ENCODE peak calls at places on chromosomes 16 and 17, in eight cellular contexts. C, Q, G, F, Y, K, D and V are unnamed samples.

GRCh38 chr16:2473999-2474876 is 689 bp upstream of the TBC1D24 start:
- DNase-seq in Y (peak; percentile 39), D (peak; percentile 72), F (peak; percentile 57), G (no peak), K (peak; percentile 99), C (no peak), Q (peak; percentile 63), V (no peak)

GRCh38 chr16:12584488-12585233 is 219.0 kb downstream of the CPPED1 start:
- DNase-seq in Y (peak; percentile 5), F (peak; percentile 65), C (no peak), K (no peak), G (no peak), Q (no peak), D (no peak), V (no peak)

GRCh38 chr17:63722403-63722802 is 19.2 kb downstream of the STRADA start:
- DNase-seq in K (no peak), D (no peak), Y (no peak), C (no peak), F (no peak), Q (no peak), G (no peak), V (no peak)

GRCh38 chr17:3038941-3039340 is 24.5 kb downstream of the OR1D5 start:
- DNase-seq in C (no peak), Y (no peak), D (no peak), G (no peak), K (no peak), F (no peak), Q (no peak), V (no peak)

GRCh38 chr17:82243648-82244412 is 15.0 kb downstream of the SLC16A3 start:
- DNase-seq in C (no peak), Q (no peak), D (peak; percentile 18), Y (peak; percentile 23), G (no peak), F (no peak), K (peak; percentile 62), V (no peak)

GRCh38 chr16:89944773-89945172 is 3.8 kb upstream of the DEF8 start:
- DNase-seq in C (no peak), Y (no peak), D (no peak), F (no peak), G (no peak), K (peak; percentile 42), Q (no peak), V (no peak)

GRCh38 chr16:84036982-84037425 is 5.6 kb downstream of the SLC38A8 start:
- DNase-seq in K (peak; percentile 35), G (no peak), D (no peak), C (no peak), F (no peak), Q (no peak), Y (no peak), V (no peak)

GRCh38 chr16:88299751-88300462 is 82.9 kb upstream of the ZNF469 start:
- DNase-seq in F (no peak), Q (no peak), K (peak; percentile 76), D (no peak), Y (no peak), C (no peak), G (no peak), V (no peak)

GRCh38 chr16:57297856-57298255 is 13.4 kb upstream of the PLLP start:
- DNase-seq in K (peak; percentile 34), D (peak; percentile 81), C (no peak), F (no peak), G (no peak), Q (no peak), Y (no peak), V (no peak)

GRCh38 chr17:70563301-70563820 is 394.0 kb downstream of the KCNJ2 start:
- DNase-seq in F (no peak), K (no peak), G (no peak), D (no peak), Q (no peak), C (peak; percentile 33), Y (no peak), V (no peak)

GRCh38 chr17:18932360-18933055 is 19.5 kb upstream of the SLC5A10 start:
- DNase-seq in Y (no peak), D (peak; percentile 43), G (no peak), F (no peak), K (no peak), C (no peak), Q (no peak), V (no peak)

GRCh38 chr16:6484121-6484520 is 848.5 kb upstream of the RBFOX1 start:
- DNase-seq in Q (no peak), D (no peak), G (no peak), F (no peak), C (no peak), Y (no peak), K (peak; percentile 50), V (no peak)

GRCh38 chr17:8875957-8876356 is 8.5 kb upstream of the PIK3R6 start:
- DNase-seq in G (no peak), Q (no peak), F (no peak), Y (peak; percentile 7), C (no peak), K (peak; percentile 93), D (no peak), V (no peak)

GRCh38 chr17:68627956-68628355 is 26.8 kb upstream of the FAM20A start:
- DNase-seq in D (no peak), Q (no peak), F (no peak), G (no peak), Y (peak; percentile 24), K (no peak), C (no peak), V (no peak)

GRCh38 chr16:15961060-15961511 is 11.7 kb downstream of the ABCC1 start:
- DNase-seq in C (no peak), K (no peak), G (no peak), D (peak; percentile 88), Q (no peak), F (no peak), Y (no peak), V (no peak)

DNA sequence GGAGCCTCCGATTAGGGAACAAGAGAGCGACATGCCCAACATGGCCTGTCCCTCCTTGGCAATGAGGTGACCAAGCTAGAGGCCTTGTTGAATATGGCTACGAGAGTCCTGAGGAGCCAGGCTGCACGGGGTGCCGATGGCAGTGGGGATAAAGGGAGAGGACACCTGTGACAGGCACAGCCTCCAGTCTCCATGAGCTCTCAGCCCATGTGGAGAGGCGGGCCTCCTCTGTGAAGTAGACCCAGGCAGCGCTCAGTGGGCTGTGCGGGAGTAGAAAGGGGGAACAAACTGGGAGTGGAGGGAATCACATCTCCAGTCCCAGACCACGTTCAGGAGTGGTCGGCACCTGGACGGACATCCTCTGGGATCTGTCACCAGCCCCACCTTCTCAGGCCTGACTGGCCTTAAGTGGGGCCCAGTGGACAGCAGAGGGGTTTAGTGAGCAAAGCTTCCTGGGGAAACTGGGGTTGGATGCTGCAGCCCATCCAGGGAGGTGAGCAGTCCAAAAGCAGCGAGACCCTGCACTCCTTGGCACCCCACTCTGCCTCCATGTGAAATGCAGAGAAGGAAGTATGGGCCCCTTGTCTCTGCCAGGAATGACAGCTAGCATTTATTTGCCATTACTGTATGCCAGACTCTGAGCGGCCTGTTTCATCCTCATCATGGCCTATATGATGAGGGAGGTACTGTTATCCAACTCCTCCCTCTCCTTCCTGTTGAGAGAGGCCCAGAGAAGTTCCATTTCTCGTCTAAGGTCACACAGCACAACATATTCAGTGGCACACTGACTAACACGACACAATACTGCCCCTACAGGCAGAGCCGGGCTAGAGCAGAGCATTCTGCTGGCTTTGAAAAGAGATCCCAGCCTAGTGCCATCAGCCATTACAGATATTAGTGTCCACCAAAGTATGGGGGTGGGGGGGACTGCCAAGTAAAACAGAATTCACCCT is 4.5 kb upstream of the TMEM92 start:
- DNase-seq in K (peak; percentile 95), G (no peak), Y (peak; percentile 86), D (peak; percentile 50), F (peak; percentile 87), Q (peak; percentile 73), C (peak; percentile 65), V (peak; percentile 82)
- H3K4me3 ChIP-seq in K (peak overlapping the region; percentile 47), G (no peak overlapping the region), Y (no peak overlapping the region), D (no peak overlapping the region), F (no peak overlapping the region), Q (no peak overlapping the region), C (no peak overlapping the region), V (no peak overlapping the region)

GRCh38 chr16:80437707-80438106 is 103.1 kb upstream of the DYNLRB2 start:
- DNase-seq in C (no peak), G (no peak), K (no peak), Y (no peak), Q (no peak), F (no peak), D (no peak), V (no peak)
- TF ChIP-seq CTCF in C (no peak), G (no peak), K (no peak), Y (no peak), Q (no peak), F (no peak), D (no peak), V (no peak)

DNA sequence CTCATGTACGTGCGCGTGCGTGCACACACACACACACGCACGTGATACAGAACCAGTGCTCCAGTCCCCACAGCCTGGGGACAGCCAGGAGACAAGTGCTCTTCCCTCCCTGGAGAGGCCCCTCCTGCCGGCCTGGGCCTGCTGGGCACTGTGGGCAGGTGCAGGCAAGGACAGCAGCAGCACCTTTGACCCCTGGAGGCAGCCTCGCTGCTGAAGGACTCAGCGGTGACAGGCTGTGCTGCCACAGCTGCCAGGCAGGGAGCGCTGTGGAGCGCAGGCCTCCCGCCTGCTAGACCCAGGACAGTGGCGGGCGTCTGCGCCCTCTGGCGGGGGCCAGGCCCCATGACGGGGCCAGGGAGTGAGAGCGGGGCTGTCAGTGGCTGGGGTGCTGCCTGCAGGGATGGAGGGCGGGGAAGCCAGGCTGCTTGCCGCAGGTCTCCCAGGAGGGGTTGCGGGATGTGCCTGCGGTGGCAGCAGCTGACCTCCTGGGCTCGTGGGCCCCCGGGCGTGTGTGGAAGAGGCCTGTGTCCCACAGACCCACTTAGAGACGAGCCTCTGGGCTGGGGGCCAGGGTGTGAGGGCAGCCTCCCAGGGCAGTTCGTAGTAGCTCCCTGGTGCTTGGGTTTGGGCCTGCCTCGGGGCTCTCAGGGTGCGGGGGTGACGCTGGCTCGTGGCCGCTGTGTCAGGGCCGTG is 63.5 kb upstream of the PVALEF start:
- DNase-seq in G (peak; percentile 28), D (peak; percentile 86), F (peak; percentile 78), Q (peak; percentile 81), K (peak; percentile 100), C (peak; percentile 73), Y (peak; percentile 83), V (peak; percentile 75)
- H3K36me3 ChIP-seq in G (no peaks in the 10 kb centered on the region), D (no peaks in the 10 kb centered on the region), F (no peaks in the 10 kb centered on the region), Q (no peaks in the 10 kb centered on the region), K (peaks cover 11% of the 10 kb centered on the region), C (no peaks in the 10 kb centered on the region), Y (no peaks in the 10 kb centered on the region), V (peaks cover 50% of the 10 kb centered on the region)

GRCh38 chr16:56192971-56193936 is 2.0 kb downstream of the GNAO1 start:
- DNase-seq in G (no peak), Q (no peak), Y (no peak), C (no peak), F (no peak), K (peak; percentile 83), D (no peak), V (no peak)

GRCh38 chr16:56192644-56192960 is 1.3 kb downstream of the GNAO1 start:
- DNase-seq in K (no peak), G (no peak), Q (no peak), C (no peak), Y (no peak), D (no peak), F (no peak), V (no peak)

GRCh38 chr16:56190903-56191806 is at the start of gene GNAO1:
- DNase-seq in C (peak; percentile 72), F (peak; percentile 75), K (peak; percentile 97), Q (peak; percentile 74), Y (peak; percentile 72), G (no peak), D (peak; percentile 60), V (peak; percentile 64)

GRCh38 chr16:56189990-56190902 is 1.0 kb upstream of the GNAO1 start:
- DNase-seq in Q (no peak), Y (no peak), F (no peak), K (peak; percentile 53), G (no peak), D (no peak), C (no peak), V (no peak)

GRCh38 chr16:56191807-56192643 is 736 bp downstream of the GNAO1 start:
- DNase-seq in F (no peak), Y (no peak), Q (no peak), G (no peak), C (no peak), D (peak; percentile 19), K (peak; percentile 75), V (no peak)
- H3K4me3 ChIP-seq in F (peak overlapping the region; percentile 89), Y (peak overlapping the region; percentile 49), Q (peak overlapping the region; percentile 65), G (peak overlapping the region; percentile 93), C (peak overlapping the region; percentile 69), D (peak overlapping the region; percentile 43), K (no peak overlapping the region), V (peak overlapping the region; percentile 56)